ENCODE peak calls at places on chromosome 21, in six cellular contexts. V is K562, C is Karpas-422, S is neural progenitor cell, U is trophoblast cell, F is astrocyte. P is an unnamed sample.

GRCh38 chr21:32770514-32771133 is 931 bp downstream of the PAXBP1 start:
- DNase-seq in V (no peak), C (peak; percentile 51), S (no peak), U (peak; percentile 41), F (peak; percentile 4), P (peak; percentile 20)

GRCh38 chr21:46427516-46427915 is 31.2 kb upstream of the DIP2A start:
- DNase-seq in V (no peak), C (no peak), S (no peak), U (no peak), F (no peak), P (no peak)

GRCh38 chr21:32726742-32727477 is 903 bp downstream of the SYNJ1 start:
- DNase-seq in V (peak; percentile 77), C (peak; percentile 45), S (peak; percentile 36), U (peak; percentile 54), F (no peak), P (no peak)

GRCh38 chr21:29217818-29218252 is 80.9 kb upstream of the BACH1 start:
- DNase-seq in V (no peak), C (no peak), S (no peak), U (peak; percentile 73), F (peak; percentile 97), P (no peak)

GRCh38 chr21:36825683-36826082 is 126.8 kb downstream of the SIM2 start:
- DNase-seq in V (peak; percentile 36), C (no peak), S (no peak), U (no peak), F (no peak), P (no peak)

GRCh38 chr21:46120301-46121285 is 22.7 kb downstream of the COL6A2 start:
- DNase-seq in V (no peak), C (no peak), S (no peak), U (no peak), F (no peak), P (no peak)

GRCh38 chr21:23977971-23978370 is 1629.3 kb downstream of the MRPL39 start:
- DNase-seq in V (no peak), C (no peak), S (no peak), U (peak; percentile 10), F (peak; percentile 30), P (no peak)

GRCh38 chr21:9839011-9839661 is 682.2 kb upstream of the TPTE start:
- DNase-seq in V (peak; percentile 36), C (no peak), S (no peak), U (no peak), F (no peak), P (no peak)

GRCh38 chr21:43300496-43301423 is 126.2 kb downstream of the SIK1 start:
- DNase-seq in V (no peak), C (no peak), S (no peak), U (no peak), F (no peak), P (no peak)

DNA sequence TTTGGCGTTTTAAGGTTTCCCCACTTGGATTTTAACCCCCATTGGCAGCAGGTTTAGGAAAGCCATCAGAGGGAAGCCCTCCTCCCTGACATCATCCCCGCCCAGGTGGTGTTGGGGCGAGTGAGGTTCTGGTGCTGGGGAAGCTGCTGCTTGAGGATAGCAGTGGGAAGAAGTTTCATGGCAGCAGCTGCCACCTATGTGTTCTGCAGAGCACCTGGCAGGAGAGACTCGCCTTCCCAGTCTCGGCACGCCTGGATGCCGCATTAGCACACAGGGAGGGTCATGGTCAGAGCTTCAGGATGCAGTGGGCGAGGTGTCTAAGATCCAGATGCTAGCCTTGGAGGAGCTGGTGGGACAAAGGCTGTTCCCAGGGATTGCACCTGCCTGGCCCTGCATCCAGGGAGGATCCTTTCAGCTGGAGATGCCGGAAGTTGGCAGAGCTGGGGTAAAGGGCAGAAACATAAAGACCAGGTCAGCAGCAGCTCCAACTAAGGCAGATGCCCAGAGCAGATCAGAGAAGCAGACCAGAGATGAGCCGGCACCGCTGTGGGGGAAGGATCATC is 33.9 kb downstream of the ABCG1 start:
- DNase-seq in V (no peak), C (no peak), S (no peak), U (no peak), F (no peak), P (no peak)
- H3K4me1 ChIP-seq in V (no peaks in the 10 kb centered on the region), C (peaks cover 7% of the 10 kb centered on the region), S (peaks cover 9% of the 10 kb centered on the region), U (no peaks in the 10 kb centered on the region), F (no peaks in the 10 kb centered on the region), P (peaks cover 16% of the 10 kb centered on the region)

GRCh38 chr21:33844104-33844889 is 71.3 kb downstream of the ATP5PO start:
- DNase-seq in V (no peak), C (no peak), S (no peak), U (peak; percentile 55), F (peak; percentile 56), P (no peak)

GRCh38 chr21:33840771-33841170 is 74.8 kb downstream of the ATP5PO start:
- DNase-seq in V (no peak), C (no peak), S (no peak), U (no peak), F (no peak), P (no peak)

GRCh38 chr21:33844890-33845205 is 70.8 kb downstream of the ATP5PO start:
- DNase-seq in V (no peak), C (no peak), S (no peak), U (no peak), F (no peak), P (no peak)

GRCh38 chr21:33841561-33841960 is 74.0 kb downstream of the ATP5PO start:
- DNase-seq in V (no peak), C (no peak), S (no peak), U (no peak), F (no peak), P (no peak)

GRCh38 chr21:33843216-33843615 is 72.4 kb downstream of the ATP5PO start:
- DNase-seq in V (no peak), C (no peak), S (no peak), U (no peak), F (no peak), P (no peak)
- H3K9ac ChIP-seq in V (no peak overlapping the region), C (no peak overlapping the region), S (no peak overlapping the region), U (no peak overlapping the region), F (no peak overlapping the region), P (no peak overlapping the region)

GRCh38 chr21:40041446-40041845 is 174.2 kb downstream of the PCP4 start:
- DNase-seq in V (no peak), C (no peak), S (no peak), U (no peak), F (no peak), P (no peak)
- H3K4me1 ChIP-seq in V (no peaks in the 10 kb centered on the region), C (no peaks in the 10 kb centered on the region), S (no peaks in the 10 kb centered on the region), U (no peaks in the 10 kb centered on the region), F (no peaks in the 10 kb centered on the region), P (no peaks in the 10 kb centered on the region)

GRCh38 chr21:34836103-34836932 is 167.5 kb downstream of the CLIC6 start:
- DNase-seq in V (no peak), C (no peak), S (no peak), U (peak; percentile 99), F (peak; percentile 100), P (no peak)
- H3K9ac ChIP-seq in V (no peak overlapping the region), C (no peak overlapping the region), S (no peak overlapping the region), U (no peak overlapping the region), F (peak overlapping the region; percentile 50), P (peak overlapping the region; percentile 32)

GRCh38 chr21:45102391-45102932 is 28.1 kb downstream of the ADARB1 start:
- DNase-seq in V (no peak), C (peak; percentile 50), S (no peak), U (peak; percentile 19), F (no peak), P (no peak)
- H3K4me1 ChIP-seq in V (peaks cover 3% of the 10 kb centered on the region), C (no peaks in the 10 kb centered on the region), S (peaks cover 15% of the 10 kb centered on the region), U (no peaks in the 10 kb centered on the region), F (peaks cover 3% of the 10 kb centered on the region), P (no peaks in the 10 kb centered on the region)